ENCODE peak calls at places on chromosomes 6 and 20, in eight cellular contexts. Q is NCI-H748 treated with DMSO at 0.1 percent for 48 hours; A is uterus; O is stimulated activated CD4-positive, alpha-beta T cell treated with anti-CD3 and anti-CD28 coated beads, Interleukin-1b, Interleukin-23, amount 100 ng/mL, for 4 hours; I is hypothalamus; X is progenitor cell of endocrine pancreas; Z is Kasumi-1; P is HFFc6. Y is an unnamed sample.

GRCh38 chr6:148323344-148323743 is 19.3 kb upstream of the SASH1 start:
- DNase-seq in Q (no peak), A (no peak), O (no peak), I (no peak), X (no peak), Z (no peak), P (peak), Y (no peak)

GRCh38 chr6:158485411-158485810 is 74.5 kb upstream of the TMEM181 start:
- DNase-seq in Q (no peak), A (no peak), O (no peak), I (no peak), X (no peak), Z (no peak), P (no peak), Y (no peak)

GRCh38 chr6:100512203-100512862 is 47.6 kb upstream of the SIM1 start:
- DNase-seq in Q (no peak), A (no peak), O (no peak), I (no peak), X (no peak), Z (no peak), P (peak), Y (no peak)

GRCh38 chr6:13000537-13000936 is 284.0 kb downstream of the PHACTR1 start:
- DNase-seq in Q (no peak), A (no peak), O (no peak), I (no peak), X (no peak), Z (no peak), P (no peak), Y (no peak)

GRCh38 chr6:56652231-56652630 is 9.5 kb upstream of the DST start:
- DNase-seq in Q (no peak), A (no peak), O (no peak), I (no peak), X (no peak), Z (no peak), P (no peak), Y (no peak)

GRCh38 chr6:36491378-36491965 is 48.7 kb downstream of the KCTD20 start:
- DNase-seq in Q (no peak), A (no peak), O (no peak), I (no peak), X (no peak), Z (no peak), P (no peak), Y (no peak)

GRCh38 chr20:257419-257818 is at the start of gene DEFB132:
- DNase-seq in Q (no peak), A (no peak), O (no peak), I (no peak), X (no peak), Z (no peak), P (no peak), Y (no peak)

GRCh38 chr6:145838305-145838704 is 23.7 kb upstream of the FBXO30 start:
- DNase-seq in Q (no peak), A (no peak), O (no peak), I (no peak), X (no peak), Z (no peak), P (no peak), Y (no peak)

GRCh38 chr20:23446505-23446904 is 6.2 kb downstream of the CST11 start:
- DNase-seq in Q (peak), A (peak), O (no peak), I (no peak), X (peak), Z (peak), P (peak), Y (peak)

GRCh38 chr20:63585616-63586565 is 11.9 kb upstream of the HELZ2 start:
- DNase-seq in Q (no peak), A (no peak), O (no peak), I (no peak), X (no peak), Z (no peak), P (no peak), Y (no peak)

GRCh38 chr6:136932599-136932998 is 10.5 kb downstream of the SLC35D3 start:
- DNase-seq in Q (no peak), A (no peak), O (no peak), I (no peak), X (no peak), Z (no peak), P (no peak), Y (no peak)

GRCh38 chr6:42078391-42078790 is 28.1 kb downstream of the TAF8 start:
- DNase-seq in Q (no peak), A (no peak), O (no peak), I (no peak), X (no peak), Z (no peak), P (no peak), Y (no peak)